ENCODE peak calls at places on chromosomes 16 and 17, in seven cellular contexts. P is neural crest cell, Y is IMR-90, M is GM10248, K is chondrocyte, D is cardiac muscle cell, E is activated B cell treated with CpG ODN at 0.5 μM for 24 hours. V is an unnamed sample.

GRCh38 chr16:25212636-25213035 is 4.1 kb upstream of the AQP8 start:
- DNase-seq in P (no peak), Y (no peak), M (no peak), K (no peak), D (no peak), E (no peak), V (no peak)

GRCh38 chr17:66951605-66951953 is 12.9 kb upstream of the CACNG4 start:
- DNase-seq in P (no peak), Y (no peak), M (no peak), K (no peak), D (no peak), E (no peak), V (no peak)

GRCh38 chr16:19888834-19889233 is 4.2 kb upstream of the GPRC5B start:
- DNase-seq in P (no peak), Y (no peak), M (no peak), K (no peak), D (no peak), E (no peak), V (no peak)

GRCh38 chr17:18959071-18959844 is 7.3 kb downstream of the SLC5A10 start:
- DNase-seq in P (no peak), Y (no peak), M (no peak), K (peak), D (peak), E (no peak), V (no peak)

GRCh38 chr16:85810742-85811115 is 11.2 kb downstream of the COX4I1 start:
- DNase-seq in P (no peak), Y (no peak), M (no peak), K (peak), D (no peak), E (no peak), V (no peak)

GRCh38 chr16:89639385-89639784 is 18.1 kb downstream of the CHMP1A start:
- DNase-seq in P (no peak), Y (no peak), M (no peak), K (no peak), D (no peak), E (no peak), V (no peak)

GRCh38 chr17:80790981-80791742 is 200.5 kb upstream of the CHMP6 start:
- DNase-seq in P (no peak), Y (no peak), M (no peak), K (no peak), D (no peak), E (no peak), V (no peak)

GRCh38 chr17:41536741-41537613 is 8.9 kb upstream of the KRT19 start:
- DNase-seq in P (no peak), Y (no peak), M (no peak), K (peak), D (no peak), E (no peak), V (no peak)

GRCh38 chr17:63189930-63190329 is 223.9 kb downstream of the TANC2 start:
- DNase-seq in P (no peak), Y (no peak), M (no peak), K (no peak), D (no peak), E (no peak), V (no peak)

GRCh38 chr17:21397341-21398050 is 21.3 kb downstream of the KCNJ12 start:
- DNase-seq in P (no peak), Y (peak), M (no peak), K (no peak), D (peak), E (no peak), V (no peak)

GRCh38 chr16:53091508-53092211 is 36.9 kb downstream of the CHD9 start:
- DNase-seq in P (peak), Y (peak), M (peak), K (no peak), D (peak), E (peak), V (no peak)

GRCh38 chr16:31001507-31002251 is 8.8 kb downstream of the STX1B start:
- DNase-seq in P (no peak), Y (no peak), M (no peak), K (no peak), D (no peak), E (no peak), V (no peak)

GRCh38 chr16:10938321-10938720 is 3.9 kb downstream of the DEXI start:
- DNase-seq in P (no peak), Y (no peak), M (no peak), K (no peak), D (no peak), E (no peak), V (no peak)

GRCh38 chr17:81519284-81520020 is 6.9 kb upstream of the ACTG1 start:
- DNase-seq in P (no peak), Y (no peak), M (peak), K (peak), D (peak), E (peak), V (peak)

GRCh38 chr16:47970291-47970931 is 185.4 kb downstream of the ABCC12 start:
- DNase-seq in P (peak), Y (peak), M (no peak), K (no peak), D (peak), E (no peak), V (peak)

GRCh38 chr17:49915260-49915659 is 53.7 kb upstream of the DLX4 start:
- DNase-seq in P (no peak), Y (no peak), M (no peak), K (no peak), D (no peak), E (no peak), V (no peak)
- TF ChIP-seq CTCF in P (no peak), Y (no peak), M (no peak), K (no peak), D (no peak), E (no peak), V (no peak)

GRCh38 chr17:71237903-71238538 is 882.8 kb upstream of the SOX9 start:
- DNase-seq in P (no peak), Y (peak), M (no peak), K (no peak), D (no peak), E (no peak), V (no peak)
- TF ChIP-seq CTCF in P (no peak), Y (peak), M (no peak), K (peak), D (peak), E (no peak), V (no peak)

DNA sequence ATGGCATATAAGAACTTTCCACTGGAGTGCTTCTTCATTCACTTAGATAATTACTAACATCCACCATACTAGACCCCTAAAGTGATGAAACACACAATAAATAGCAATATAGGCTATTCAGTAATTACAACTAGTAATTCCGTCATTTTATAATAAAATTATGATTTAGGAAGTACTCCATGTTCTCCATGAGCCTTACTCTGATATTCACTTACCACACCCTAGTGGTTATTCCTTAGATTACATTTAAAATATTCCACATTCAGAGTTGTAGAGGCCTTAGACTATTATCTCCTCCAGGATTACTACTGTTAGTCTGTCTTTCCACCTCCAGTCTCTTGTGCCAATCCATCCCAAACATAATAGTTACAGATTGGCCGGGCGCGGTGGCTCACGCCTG is 62.4 kb downstream of the STH start:
- DNase-seq in P (no peak), Y (no peak), M (no peak), K (no peak), D (no peak), E (no peak), V (no peak)
- TF ChIP-seq CTCF in P (peak), Y (peak), M (no peak), K (peak), D (peak), E (no peak), V (peak)

DNA sequence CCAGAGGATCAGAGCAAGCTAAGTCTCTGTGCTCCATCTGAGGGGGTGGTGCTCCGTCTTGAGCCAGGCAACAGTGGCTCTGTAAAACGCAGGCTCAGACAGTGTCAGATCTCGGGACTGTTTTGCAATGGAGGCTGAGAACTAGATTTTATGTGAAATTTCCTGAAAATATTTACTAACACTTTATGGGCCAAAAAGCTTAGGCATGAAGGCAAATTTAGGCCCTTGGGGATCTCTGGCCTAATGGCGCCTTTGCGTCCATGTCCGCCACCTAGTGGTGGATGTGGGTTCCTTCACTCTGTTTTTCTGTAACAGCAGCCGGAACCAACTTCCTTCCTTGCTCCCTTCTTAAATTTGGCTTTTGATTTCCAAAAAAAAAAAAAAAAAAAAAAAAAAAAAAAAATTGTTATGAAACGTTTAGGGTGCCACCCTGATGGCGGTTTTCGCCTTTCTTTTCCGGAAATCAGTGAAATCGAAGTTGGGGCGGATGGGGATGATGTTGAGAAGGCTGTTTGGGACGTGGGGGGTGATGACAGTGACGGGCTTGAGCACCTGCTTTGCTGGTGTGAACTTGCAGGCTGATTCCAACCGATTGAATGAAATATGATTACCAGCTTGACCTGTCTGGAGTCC is 14.0 kb upstream of the ELAC2 start:
- DNase-seq in P (peak), Y (peak), M (peak), K (no peak), D (peak), E (no peak), V (peak)
- TF ChIP-seq CTCF in P (peak), Y (peak), M (peak), K (peak), D (peak), E (peak), V (peak)

GRCh38 chr16:396605-397004 is 394 bp upstream of the NME4 start:
- DNase-seq in P (peak), Y (peak), M (no peak), K (peak), D (peak), E (no peak), V (no peak)

GRCh38 chr16:397135-397661 is at the start of gene NME4:
- DNase-seq in P (peak), Y (no peak), M (peak), K (peak), D (peak), E (peak), V (peak)

GRCh38 chr16:399278-400019 is 2.2 kb upstream of the DECR2 start:
- DNase-seq in P (no peak), Y (no peak), M (no peak), K (peak), D (no peak), E (no peak), V (no peak)

GRCh38 chr16:398551-399277 is 1.7 kb downstream of the NME4 start:
- DNase-seq in P (no peak), Y (no peak), M (no peak), K (peak), D (no peak), E (no peak), V (no peak)

GRCh38 chr16:397736-398332 is 835 bp downstream of the NME4 start:
- DNase-seq in P (peak), Y (peak), M (peak), K (peak), D (peak), E (no peak), V (peak)
- TF ChIP-seq CTCF in P (peak), Y (peak), M (no peak), K (peak), D (peak), E (no peak), V (peak)

DNA sequence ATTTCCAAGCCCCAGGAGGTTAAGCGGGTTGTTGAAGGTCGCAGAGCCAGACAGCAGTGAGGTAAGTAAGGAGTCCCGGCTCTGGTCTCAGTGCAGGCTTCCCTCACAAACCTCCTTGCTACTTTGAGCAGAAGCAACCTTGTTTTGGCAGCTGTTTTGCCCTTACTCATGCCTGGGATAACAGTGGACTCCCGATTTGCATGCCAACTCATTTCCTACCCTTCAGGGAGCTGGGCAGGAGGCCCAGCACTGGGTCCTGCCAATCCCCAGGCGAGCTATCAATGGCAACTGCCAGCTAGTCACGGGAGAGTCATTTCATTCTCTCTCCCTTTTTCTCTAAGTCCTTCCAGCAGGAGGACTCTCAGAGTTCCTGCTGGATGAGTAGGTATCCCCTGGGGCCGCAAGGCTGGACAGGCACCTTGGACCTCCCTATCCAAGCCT is 72.0 kb upstream of the KSR1 start:
- DNase-seq in P (no peak), Y (peak), M (no peak), K (peak), D (no peak), E (no peak), V (no peak)
- TF ChIP-seq CTCF in P (no peak), Y (peak), M (no peak), K (peak), D (no peak), E (no peak), V (no peak)

DNA sequence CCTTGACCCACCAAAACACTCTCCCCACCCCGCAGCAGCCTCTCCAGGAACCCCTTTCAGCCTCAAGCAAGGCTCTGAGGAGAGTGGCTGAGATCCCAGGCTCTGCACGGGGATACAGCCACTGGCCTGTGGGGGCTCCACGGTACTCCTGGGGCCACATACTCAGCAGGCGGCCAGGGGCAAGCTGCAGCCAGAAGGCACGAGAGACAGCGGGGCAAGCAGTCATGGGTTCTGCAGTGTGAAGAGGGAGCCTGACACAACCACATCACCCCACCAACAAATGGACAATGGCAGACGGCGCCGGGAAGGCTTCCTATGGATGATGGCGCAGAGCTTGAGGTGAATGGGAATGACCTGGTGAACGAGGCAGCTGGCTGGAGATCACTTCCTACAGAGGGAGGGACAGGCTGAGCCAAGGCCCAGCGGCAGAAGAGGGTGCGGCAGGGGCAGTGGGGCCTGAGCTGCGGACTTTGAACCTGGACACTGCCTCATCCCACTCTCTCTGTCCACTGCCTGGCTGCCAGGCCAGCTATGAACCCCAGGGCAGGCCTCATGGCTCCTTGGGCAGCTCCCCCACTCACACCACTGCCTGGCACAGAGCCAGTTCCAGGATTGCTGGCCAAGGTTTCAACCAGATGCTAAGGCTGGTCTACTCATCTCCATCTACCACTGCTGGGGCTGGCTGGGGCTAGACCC is 10.8 kb upstream of the BCAR1 start:
- DNase-seq in P (no peak), Y (no peak), M (no peak), K (no peak), D (no peak), E (no peak), V (no peak)
- TF ChIP-seq CTCF in P (no peak), Y (no peak), M (no peak), K (no peak), D (no peak), E (no peak), V (no peak)

GRCh38 chr16:87183647-87184046 is 133.5 kb downstream of the C16orf95 start:
- DNase-seq in P (no peak), Y (no peak), M (no peak), K (no peak), D (no peak), E (no peak), V (no peak)

GRCh38 chr16:87186876-87187533 is 130.2 kb downstream of the C16orf95 start:
- DNase-seq in P (no peak), Y (no peak), M (no peak), K (no peak), D (no peak), E (no peak), V (no peak)

GRCh38 chr16:87185983-87186382 is 131.2 kb downstream of the C16orf95 start:
- DNase-seq in P (no peak), Y (no peak), M (no peak), K (no peak), D (no peak), E (no peak), V (no peak)

GRCh38 chr16:87186440-87186839 is 130.8 kb downstream of the C16orf95 start:
- DNase-seq in P (no peak), Y (no peak), M (no peak), K (no peak), D (no peak), E (no peak), V (no peak)

DNA sequence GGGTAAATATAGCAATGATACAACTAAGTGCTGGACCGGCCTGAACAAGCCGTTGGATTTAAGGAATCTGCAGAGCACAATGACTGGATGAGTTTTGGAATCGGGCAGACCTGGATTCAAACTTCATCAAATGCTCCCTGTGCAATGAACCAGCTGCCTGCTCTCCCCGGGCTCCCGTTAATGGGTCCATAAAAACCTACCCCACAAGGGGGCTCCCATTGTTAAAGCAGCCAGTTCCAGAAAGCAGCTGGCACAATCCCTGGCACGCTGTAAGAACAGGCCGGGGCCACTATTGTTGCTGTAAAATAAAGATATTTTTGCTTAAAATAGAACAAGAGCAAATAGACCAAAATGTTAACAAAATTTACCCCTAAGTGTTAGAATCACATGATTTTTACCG is 131.9 kb downstream of the C16orf95 start:
- DNase-seq in P (no peak), Y (no peak), M (no peak), K (no peak), D (no peak), E (no peak), V (no peak)
- TF ChIP-seq CTCF in P (no peak), Y (peak), M (no peak), K (peak), D (no peak), E (no peak), V (no peak)